ENCODE peak calls at places on chromosomes 1 and 21, in five cellular contexts. R is astrocyte of the spinal cord, E is colonic mucosa, C is left ventricle myocardium inferior, G is AG09319. S is an unnamed sample.

GRCh38 chr1:55443175-55443933 is 228.2 kb upstream of the USP24 start:
- DNase-seq in R (peak; percentile 96), E (peak; percentile 56), C (peak; percentile 72), G (peak; percentile 98), S (no peak)

GRCh38 chr1:42420911-42421585 is 34.8 kb downstream of the ZMYND12 start:
- DNase-seq in R (peak; percentile 90), E (peak; percentile 60), C (peak; percentile 41), G (peak; percentile 27), S (peak; percentile 61)

GRCh38 chr1:148318123-148318899 is 164.8 kb downstream of the PPIAL4G start:
- DNase-seq in R (peak; percentile 16), E (no peak), C (peak; percentile 28), G (no peak), S (no peak)

GRCh38 chr1:51070640-51071039 is 31.4 kb upstream of the C1orf185 start:
- DNase-seq in R (peak; percentile 43), E (no peak), C (no peak), G (peak; percentile 31), S (no peak)

GRCh38 chr1:53154859-53155438 is 12.5 kb upstream of the SLC1A7 start:
- DNase-seq in R (no peak), E (no peak), C (no peak), G (no peak), S (no peak)

GRCh38 chr1:212110617-212111016 is 75.1 kb downstream of the DTL start:
- DNase-seq in R (peak; percentile 72), E (no peak), C (peak; percentile 24), G (no peak), S (no peak)

GRCh38 chr1:243254927-243255790 is at the start of gene CEP170:
- DNase-seq in R (peak; percentile 98), E (peak; percentile 90), C (peak; percentile 94), G (peak; percentile 85), S (peak; percentile 98)

GRCh38 chr1:152110860-152111514 is 4.3 kb downstream of the TCHH start:
- DNase-seq in R (peak; percentile 55), E (peak; percentile 50), C (peak; percentile 17), G (no peak), S (no peak)

GRCh38 chr1:114718661-114719423 is 2.3 kb upstream of the NRAS start:
- DNase-seq in R (peak; percentile 47), E (no peak), C (no peak), G (no peak), S (no peak)

GRCh38 chr1:212285685-212286436 is 651 bp downstream of the PPP2R5A start:
- DNase-seq in R (peak; percentile 55), E (peak; percentile 73), C (peak; percentile 66), G (no peak), S (peak; percentile 41)

GRCh38 chr21:41833138-41834115 is 45.7 kb downstream of the PRDM15 start:
- DNase-seq in R (no peak), E (no peak), C (no peak), G (no peak), S (no peak)

GRCh38 chr1:43573066-43573799 is 42.5 kb downstream of the PTPRF start:
- DNase-seq in R (peak; percentile 86), E (no peak), C (peak; percentile 36), G (no peak), S (no peak)

GRCh38 chr1:228282329-228283042 is 74.6 kb downstream of the OBSCN start:
- DNase-seq in R (no peak), E (no peak), C (no peak), G (no peak), S (peak; percentile 16)

GRCh38 chr1:31669786-31670582 is 25.3 kb upstream of the PEF1 start:
- DNase-seq in R (peak; percentile 68), E (peak; percentile 97), C (peak; percentile 83), G (no peak), S (peak; percentile 57)

GRCh38 chr1:107572674-107573205 is 392.2 kb downstream of the VAV3 start:
- DNase-seq in R (peak; percentile 83), E (no peak), C (no peak), G (no peak), S (no peak)

GRCh38 chr1:173861731-173862145 is 6.1 kb downstream of the GAS5 start:
- DNase-seq in R (no peak), E (no peak), C (no peak), G (no peak), S (no peak)

GRCh38 chr21:45470087-45470515 is 65.1 kb downstream of the COL18A1 start:
- DNase-seq in R (peak; percentile 53), E (no peak), C (peak; percentile 6), G (no peak), S (no peak)

GRCh38 chr1:225845097-225845496 is 35.2 kb downstream of the EPHX1 start:
- DNase-seq in R (no peak), E (no peak), C (no peak), G (no peak), S (no peak)

GRCh38 chr1:39540504-39541031 is 36.0 kb downstream of the PABPC4 start:
- DNase-seq in R (peak; percentile 22), E (no peak), C (peak; percentile 76), G (no peak), S (no peak)

GRCh38 chr1:43238991-43239469 is 30.8 kb upstream of the TMEM125 start:
- DNase-seq in R (no peak), E (no peak), C (peak; percentile 74), G (no peak), S (no peak)

GRCh38 chr1:112778136-112778535 is 63.0 kb upstream of the PPM1J start:
- DNase-seq in R (no peak), E (no peak), C (no peak), G (no peak), S (no peak)

GRCh38 chr1:111895456-111895855 is 94.0 kb downstream of the KCND3 start:
- DNase-seq in R (no peak), E (no peak), C (no peak), G (no peak), S (no peak)

GRCh38 chr1:50458507-50458906 is 35.3 kb upstream of the DMRTA2 start:
- DNase-seq in R (peak; percentile 13), E (no peak), C (no peak), G (no peak), S (no peak)

GRCh38 chr21:30126575-30126974 is 40.0 kb downstream of the CLDN17 start:
- DNase-seq in R (no peak), E (no peak), C (no peak), G (no peak), S (no peak)

GRCh38 chr1:53160924-53161378 is 18.5 kb upstream of the SLC1A7 start:
- DNase-seq in R (no peak), E (no peak), C (no peak), G (no peak), S (no peak)

DNA sequence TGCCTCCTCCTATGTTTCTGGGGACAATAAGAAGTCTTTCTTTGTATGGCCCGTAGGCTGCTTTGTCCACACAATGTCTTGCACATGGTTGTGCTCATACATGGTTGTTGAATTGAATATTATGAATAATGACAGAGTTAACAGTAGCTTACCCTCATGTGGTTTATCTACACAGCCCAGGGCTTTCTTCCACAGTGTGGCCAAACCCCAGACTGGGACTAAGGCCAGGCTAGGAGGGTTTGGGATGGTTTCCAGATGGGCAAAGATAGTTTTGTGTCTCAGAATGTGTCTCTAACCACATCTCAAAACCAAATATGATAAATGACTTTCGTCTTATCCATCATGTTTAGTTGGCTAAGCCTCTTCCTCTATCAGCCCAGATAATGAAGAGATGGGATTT is 65.2 kb downstream of the CACNA1E start:
- DNase-seq in R (no peak), E (no peak), C (no peak), G (no peak), S (no peak)
- TF ChIP-seq CTCF in R (no peak), E (no peak), C (no peak), G (no peak), S (no peak)

GRCh38 chr1:47644216-47644581 is 206.4 kb downstream of the FOXD2 start:
- DNase-seq in R (peak; percentile 20), E (no peak), C (no peak), G (no peak), S (no peak)
- TF ChIP-seq CTCF in R (no peak), E (no peak), C (no peak), G (no peak), S (no peak)

DNA sequence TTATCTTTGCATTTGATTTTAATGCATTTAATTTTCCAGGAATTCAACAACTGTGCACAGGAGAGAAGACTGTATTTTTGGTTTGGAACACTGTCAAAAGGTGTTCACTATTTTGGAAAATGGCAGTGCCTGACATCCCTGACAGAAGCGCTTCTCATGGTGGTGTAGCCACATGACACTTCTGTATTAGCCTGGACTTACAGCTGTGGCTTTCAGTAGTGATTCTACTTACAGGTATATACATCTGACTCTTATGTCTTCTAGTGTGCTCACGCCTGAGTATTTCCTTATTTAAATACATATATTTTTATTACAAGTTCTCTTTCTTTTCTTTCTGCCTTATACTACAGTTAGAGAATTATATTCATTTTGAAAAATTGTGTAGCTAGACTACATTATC is 52.3 kb upstream of the C8B start:
- DNase-seq in R (no peak), E (no peak), C (no peak), G (no peak), S (no peak)
- TF ChIP-seq CTCF in R (no peak), E (no peak), C (no peak), G (no peak), S (no peak)

DNA sequence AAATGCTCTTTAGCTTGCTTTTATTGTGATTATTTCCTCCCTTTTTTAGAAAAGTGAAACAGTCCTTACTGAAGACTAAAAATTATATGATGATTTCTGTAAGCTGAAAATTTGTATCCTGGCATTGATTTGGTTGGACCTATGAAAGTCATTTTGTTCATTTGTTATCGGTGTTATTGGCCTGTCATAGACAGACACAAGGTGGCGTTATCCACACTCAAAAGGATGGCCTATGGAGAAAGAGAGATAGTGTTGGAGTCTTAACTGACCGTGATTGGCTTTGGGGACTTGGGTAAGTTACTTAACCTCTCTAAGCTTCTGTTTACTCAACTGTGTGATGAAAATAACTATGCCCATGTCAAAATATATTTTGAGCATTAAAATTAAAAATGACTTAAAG is 203.6 kb upstream of the CHODL start:
- DNase-seq in R (peak; percentile 22), E (no peak), C (no peak), G (no peak), S (no peak)
- TF ChIP-seq CTCF in R (peak; percentile 53), E (no peak), C (peak; percentile 48), G (no peak), S (no peak)